ENCODE peak calls at places on chromosomes 3 and 15, in five cellular contexts. W is ascending aorta, I is prostate gland, F is WERI-Rb-1, O is ovary. M is an unnamed sample.

GRCh38 chr3:158050461-158050860 is 55.8 kb downstream of the SHOX2 start:
- DNase-seq in W (no peak), I (no peak), F (no peak), O (no peak), M (no peak)

GRCh38 chr15:69468241-69469121 is 15.9 kb downstream of the RPLP1 start:
- DNase-seq in W (peak), I (peak), F (no peak), O (no peak), M (no peak)

GRCh38 chr3:10758304-10759037 is 57.6 kb upstream of the SLC6A11 start:
- DNase-seq in W (no peak), I (peak), F (peak), O (peak), M (no peak)

GRCh38 chr3:184258926-184259325 is 2.4 kb downstream of the CAMK2N2 start:
- DNase-seq in W (no peak), I (no peak), F (no peak), O (no peak), M (no peak)

GRCh38 chr3:79081285-79081684 is 686.5 kb downstream of the ROBO1 start:
- DNase-seq in W (no peak), I (no peak), F (no peak), O (no peak), M (no peak)

GRCh38 chr15:65730560-65731172 is 61.4 kb downstream of the DENND4A start:
- DNase-seq in W (no peak), I (no peak), F (no peak), O (no peak), M (no peak)

GRCh38 chr3:101646726-101647125 is 30.2 kb downstream of the ZBTB11 start:
- DNase-seq in W (no peak), I (no peak), F (no peak), O (no peak), M (no peak)

GRCh38 chr3:46065751-46066256 is 38.5 kb upstream of the XCR1 start:
- DNase-seq in W (no peak), I (no peak), F (no peak), O (no peak), M (no peak)

GRCh38 chr15:59377940-59378339 is 5.3 kb upstream of the MYO1E start:
- DNase-seq in W (no peak), I (no peak), F (no peak), O (no peak), M (no peak)

GRCh38 chr3:187889601-187890404 is 144.5 kb upstream of the BCL6 start:
- DNase-seq in W (no peak), I (no peak), F (no peak), O (no peak), M (no peak)

GRCh38 chr3:175301741-175302140 is 442.6 kb downstream of the NAALADL2 start:
- DNase-seq in W (no peak), I (no peak), F (no peak), O (no peak), M (no peak)

GRCh38 chr15:85333132-85333831 is 47.1 kb upstream of the AKAP13 start:
- DNase-seq in W (no peak), I (no peak), F (no peak), O (no peak), M (no peak)

DNA sequence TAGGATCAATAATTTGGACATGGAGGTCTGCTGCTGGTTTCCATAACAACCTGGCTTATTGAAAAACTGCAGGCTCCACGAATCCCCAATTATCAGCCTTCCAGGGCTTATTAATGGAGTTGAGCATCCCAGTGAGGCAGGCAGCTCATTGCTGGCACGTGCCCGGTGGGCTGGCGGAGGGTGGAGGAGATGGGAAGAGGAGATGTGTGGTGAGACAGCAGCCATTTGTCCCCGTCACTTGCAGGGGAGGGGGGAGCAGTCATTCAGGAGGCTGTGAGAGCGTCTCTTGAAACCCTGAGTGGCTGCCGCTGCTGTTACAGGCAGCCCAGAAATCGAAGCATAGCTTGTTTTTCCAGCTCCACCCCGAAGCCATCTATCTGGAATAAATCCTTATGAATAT is 70.6 kb downstream of the GAP43 start:
- DNase-seq in W (no peak), I (no peak), F (no peak), O (no peak), M (no peak)
- H3K4me3 ChIP-seq in W (no peak), I (no peak), F (no peak), O (no peak), M (no peak)

GRCh38 chr3:178099885-178100284 is 436.4 kb upstream of the KCNMB2 start:
- DNase-seq in W (no peak), I (no peak), F (no peak), O (no peak), M (no peak)

GRCh38 chr3:178100881-178101280 is 435.4 kb upstream of the KCNMB2 start:
- DNase-seq in W (no peak), I (no peak), F (no peak), O (no peak), M (no peak)

GRCh38 chr3:178096955-178097354 is 439.3 kb upstream of the KCNMB2 start:
- DNase-seq in W (no peak), I (no peak), F (no peak), O (no peak), M (no peak)

GRCh38 chr3:178095522-178095921 is 440.7 kb upstream of the KCNMB2 start:
- DNase-seq in W (no peak), I (no peak), F (no peak), O (no peak), M (no peak)

DNA sequence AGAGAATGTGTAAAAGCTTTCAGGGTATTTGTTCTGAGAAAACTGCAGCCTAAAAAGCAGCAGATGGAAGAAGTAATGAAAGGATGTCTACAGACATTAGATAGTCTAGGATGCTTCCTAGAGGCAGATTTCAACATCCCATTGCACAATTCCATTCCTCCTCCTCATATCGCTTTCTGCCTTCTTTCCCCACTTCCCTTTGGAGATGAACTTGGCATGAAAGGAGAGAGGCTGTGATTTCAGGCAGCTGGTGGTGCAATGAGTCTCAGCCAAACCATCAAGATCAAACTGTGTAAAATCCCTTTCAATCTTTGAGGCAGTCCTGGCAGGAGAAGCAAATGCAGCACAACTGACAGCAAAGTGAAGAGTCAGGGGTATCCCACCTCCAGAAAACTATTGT is 438.7 kb upstream of the KCNMB2 start:
- DNase-seq in W (no peak), I (no peak), F (no peak), O (no peak), M (no peak)
- H3K27ac ChIP-seq in W (no peak), I (no peak), F (no peak), O (no peak), M (no peak)

DNA sequence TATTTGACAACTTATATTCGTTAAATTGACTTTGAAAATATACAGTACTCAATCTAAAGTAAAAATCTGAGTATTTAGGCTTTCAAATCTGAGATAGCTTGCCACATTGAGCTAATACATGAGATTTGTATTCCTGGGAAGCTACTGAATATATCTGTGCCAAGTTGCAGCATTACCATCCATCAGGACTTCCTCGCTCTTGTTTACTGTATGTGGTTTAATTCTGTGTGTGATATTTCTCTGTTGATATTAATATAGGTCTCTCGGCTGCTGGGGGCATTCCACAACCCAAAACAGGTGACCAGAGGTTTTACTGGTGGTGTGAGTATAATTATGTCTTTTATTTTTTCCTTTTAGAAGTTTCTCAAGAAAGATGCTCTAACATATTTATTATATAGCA is 5.8 kb downstream of the IDH3A start:
- DNase-seq in W (no peak), I (no peak), F (no peak), O (no peak), M (no peak)
- H3K4me3 ChIP-seq in W (no peak), I (no peak), F (no peak), O (no peak), M (no peak)

GRCh38 chr3:37170097-37170496 is 4.3 kb downstream of the LRRFIP2 start:
- DNase-seq in W (no peak), I (no peak), F (no peak), O (no peak), M (no peak)

GRCh38 chr3:37173806-37174205 is 576 bp downstream of the LRRFIP2 start:
- DNase-seq in W (no peak), I (no peak), F (no peak), O (no peak), M (no peak)

GRCh38 chr3:37168896-37169295 is 5.5 kb downstream of the LRRFIP2 start:
- DNase-seq in W (no peak), I (no peak), F (no peak), O (no peak), M (no peak)

GRCh38 chr3:37171144-37171543 is 3.2 kb downstream of the LRRFIP2 start:
- DNase-seq in W (peak), I (peak), F (no peak), O (no peak), M (no peak)

GRCh38 chr3:37170513-37170912 is 3.9 kb downstream of the LRRFIP2 start:
- DNase-seq in W (no peak), I (no peak), F (no peak), O (no peak), M (no peak)
- H3K27ac ChIP-seq in W (peak), I (peak), F (no peak), O (no peak), M (peak)

GRCh38 chr3:66989860-66990696 is 8.0 kb upstream of the KBTBD8 start:
- DNase-seq in W (no peak), I (no peak), F (no peak), O (no peak), M (no peak)
- H3K4me3 ChIP-seq in W (no peak), I (no peak), F (no peak), O (no peak), M (no peak)